ENCODE peak calls at places on chromosomes 11 and 22, in seven cellular contexts. Z, Y, U, G, V, N and W are unnamed samples.

GRCh38 chr11:117096140-117096972 is 1.9 kb downstream of the SIK3 start:
- DNase-seq in Y (peak; percentile 47), N (no peak), G (no peak), Z (no peak), U (no peak), V (peak; percentile 64), W (no peak)

GRCh38 chr22:23762866-23763578 is at the start of gene C22orf15:
- DNase-seq in N (no peak), Y (no peak), V (peak; percentile 48), Z (no peak), G (peak; percentile 85), U (no peak), W (no peak)

GRCh38 chr11:73463359-73463758 is 87.2 kb downstream of the RELT start:
- DNase-seq in N (no peak), V (no peak), G (no peak), U (no peak), Z (no peak), Y (no peak), W (peak; percentile 26)

GRCh38 chr11:94787798-94788197 is 19.6 kb downstream of the AMOTL1 start:
- DNase-seq in G (no peak), U (no peak), Z (no peak), V (no peak), Y (no peak), N (no peak), W (no peak)

GRCh38 chr11:65424200-65425104 is 1.9 kb downstream of the NEAT1 start:
- DNase-seq in G (no peak), Z (peak; percentile 57), U (peak; percentile 79), Y (peak; percentile 70), V (no peak), N (peak; percentile 29), W (no peak)

GRCh38 chr11:70660059-70660888 is 261.9 kb downstream of the CTTN start:
- DNase-seq in U (no peak), Z (no peak), N (no peak), V (no peak), G (no peak), Y (no peak), W (no peak)

GRCh38 chr22:24772493-24773220 is 1.9 kb downstream of the PIWIL3 start:
- DNase-seq in U (no peak), Y (no peak), Z (no peak), N (no peak), V (peak; percentile 83), G (no peak), W (no peak)

GRCh38 chr11:848988-849824 is 6.6 kb downstream of the TSPAN4 start:
- DNase-seq in V (peak; percentile 91), U (no peak), Z (no peak), Y (no peak), G (no peak), N (no peak), W (no peak)

GRCh38 chr11:14854057-14854456 is 38.0 kb downstream of the CYP2R1 start:
- DNase-seq in U (no peak), G (no peak), V (no peak), N (no peak), Y (no peak), Z (no peak), W (no peak)

DNA sequence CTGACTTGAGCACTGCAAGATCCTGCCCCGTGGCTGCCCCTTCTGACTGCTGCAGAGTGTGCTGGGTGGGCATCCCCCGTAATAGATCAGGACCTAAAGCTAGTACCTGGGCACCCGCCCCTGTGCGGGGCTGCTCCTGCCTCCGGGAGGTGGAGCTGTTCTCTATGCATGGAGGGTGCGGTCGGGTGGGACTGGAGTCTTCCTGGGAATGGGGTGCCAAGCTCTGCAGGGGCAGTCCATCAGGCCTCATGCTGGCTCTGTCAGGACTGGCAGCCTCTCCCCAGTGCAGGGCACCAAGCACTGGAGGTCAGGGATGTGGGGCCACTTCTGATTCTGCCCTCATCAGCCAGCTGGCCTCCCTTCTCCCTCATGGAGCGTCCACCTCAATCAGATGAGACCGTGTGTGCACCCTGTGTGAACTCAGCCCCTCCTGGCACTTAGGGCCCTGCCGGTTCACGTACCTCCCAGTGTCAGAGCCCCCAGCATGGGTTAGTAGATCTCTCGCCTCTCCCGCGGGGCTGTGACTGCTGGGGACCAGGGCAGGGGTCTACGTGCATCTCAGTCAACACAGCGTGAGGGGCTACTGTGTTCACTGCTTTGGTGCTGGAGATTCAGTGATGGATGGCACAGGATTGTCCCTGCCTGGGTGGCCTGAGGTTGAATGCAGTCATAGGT is 30.7 kb downstream of the MPPED1 start:
- DNase-seq in Z (no peak), Y (no peak), V (no peak), N (no peak), U (peak; percentile 52), G (no peak), W (no peak)
- TF ChIP-seq CTCF in Z (no peak), Y (no peak), V (no peak), N (no peak), U (no peak), G (no peak), W (no peak)

DNA sequence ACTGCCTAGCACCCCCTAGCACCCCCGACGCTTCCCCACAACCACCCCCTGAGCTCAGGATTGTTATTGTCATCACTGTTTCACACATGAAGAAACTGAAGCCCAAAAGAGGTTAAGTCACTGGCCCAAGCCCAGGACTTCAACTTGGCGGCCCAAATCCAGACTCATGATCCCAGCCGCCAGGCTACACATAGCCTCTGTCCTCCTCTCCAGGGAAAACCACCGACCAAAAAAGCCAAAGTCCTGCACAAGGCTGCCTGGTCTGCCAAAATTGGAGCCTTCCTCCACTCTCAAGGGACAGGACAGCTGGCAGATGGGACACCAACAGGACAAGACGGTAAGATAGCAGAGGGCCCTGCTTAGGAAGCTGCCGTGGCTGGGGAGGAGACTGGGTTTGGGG is 10.8 kb downstream of the L3MBTL2 start:
- DNase-seq in G (no peak), Y (no peak), Z (no peak), V (no peak), N (no peak), U (no peak), W (no peak)
- H3K4me3 ChIP-seq in G (no peak overlapping the region), Y (no peak overlapping the region), Z (no peak overlapping the region), V (no peak overlapping the region), N (no peak overlapping the region), U (no peak overlapping the region), W (peak overlapping the region; percentile 25)

GRCh38 chr11:108048269-108048668 is 39.6 kb downstream of the CUL5 start:
- DNase-seq in Y (no peak), Z (no peak), G (no peak), N (no peak), V (no peak), U (no peak), W (no peak)
- H3K27ac ChIP-seq in Y (no peak overlapping the region), Z (no peak overlapping the region), G (no peak overlapping the region), N (no peak overlapping the region), V (no peak overlapping the region), U (no peak overlapping the region), W (peak overlapping the region; percentile 13)

DNA sequence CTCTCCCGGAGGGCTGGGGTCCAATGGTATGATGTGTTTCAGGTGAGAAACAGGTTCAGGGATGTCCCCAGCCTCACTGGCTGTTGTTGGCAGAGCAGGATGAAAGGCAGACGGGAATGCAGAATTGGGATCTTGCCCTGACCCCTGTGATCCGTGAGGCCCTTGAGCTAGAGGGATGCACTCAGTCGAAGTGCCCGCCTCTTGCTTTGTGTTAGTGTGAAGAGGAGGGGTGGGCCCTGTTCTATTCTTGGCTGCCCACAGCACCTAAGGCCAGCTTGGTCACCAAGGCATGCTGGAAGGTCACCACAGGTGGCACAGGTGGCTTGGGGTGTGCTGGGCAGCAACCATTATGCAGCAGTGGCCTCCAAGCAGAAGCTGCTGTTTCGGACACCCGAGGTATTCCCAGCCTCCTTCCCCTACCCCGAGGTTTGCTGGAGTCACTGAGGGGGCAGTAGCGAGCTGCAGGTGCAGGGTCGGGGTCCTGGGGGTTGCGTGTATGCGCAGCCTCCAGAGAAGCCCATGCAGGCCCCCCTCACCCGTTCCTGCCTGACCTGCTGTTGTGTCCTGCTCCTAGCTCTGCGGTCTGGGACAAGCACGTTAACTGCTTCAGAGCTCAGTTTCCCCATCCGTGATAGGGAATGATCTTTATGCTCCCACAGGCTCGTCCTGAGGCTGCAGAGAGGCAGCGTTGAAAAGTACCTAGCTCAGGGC is 12.9 kb downstream of the LRP5 start:
- DNase-seq in U (no peak), Y (no peak), V (peak; percentile 56), G (no peak), Z (no peak), N (no peak), W (no peak)
- TF ChIP-seq CTCF in U (no peak), Y (no peak), V (peak; percentile 47), G (no peak), Z (no peak), N (no peak), W (no peak)

GRCh38 chr11:60844045-60844869 is 2.3 kb downstream of the CCDC86 start:
- DNase-seq in U (no peak), Y (no peak), N (no peak), G (no peak), Z (no peak), V (no peak), W (no peak)
- H3K4me3 ChIP-seq in U (peak overlapping the region; percentile 77), Y (no peak overlapping the region), N (no peak overlapping the region), G (peak overlapping the region; percentile 68), Z (no peak overlapping the region), V (peak overlapping the region; percentile 77), W (peak overlapping the region; percentile 89)

GRCh38 chr11:8296872-8297271 is 33.2 kb upstream of the LMO1 start:
- DNase-seq in V (peak; percentile 0), Y (no peak), N (no peak), Z (no peak), G (no peak), U (no peak), W (no peak)
- H3K27ac ChIP-seq in V (no peak overlapping the region), Y (no peak overlapping the region), N (no peak overlapping the region), Z (no peak overlapping the region), G (no peak overlapping the region), U (no peak overlapping the region), W (no peak overlapping the region)